ENCODE peak calls at places on chromosomes 11 and 22, in nine cellular contexts. One of them, this sample, is unnamed.

GRCh38 chr22:36285017-36285416 is 32.1 kb downstream of the APOL1 start:
- DNase-seq in uterus: no peak
- DNase-seq in stimulated activated CD4-positive, alpha-beta T cell treated with anti-CD3 and anti-CD28 coated beads, Interleukin-2, amount 100 ng/mL, for 48 hours: no peak
- DNase-seq in esophagus squamous epithelium: no peak
- DNase-seq in IMR-90: no peak
- DNase-seq in iris pigment epithelial cell: no peak
- DNase-seq in Caki2: no peak
- DNase-seq in activated CD4-positive, alpha-beta memory T cell treated with anti-CD3 and anti-CD28 coated beads for 36 hours: no peak
- DNase-seq in CD4-positive, alpha-beta T cell: no peak
- DNase-seq in this sample: no peak

GRCh38 chr11:73866586-73866996 is 10.1 kb downstream of the COA4 start:
- DNase-seq in uterus: peak
- DNase-seq in stimulated activated CD4-positive, alpha-beta T cell treated with anti-CD3 and anti-CD28 coated beads, Interleukin-2, amount 100 ng/mL, for 48 hours: no peak
- DNase-seq in esophagus squamous epithelium: no peak
- DNase-seq in IMR-90: peak
- DNase-seq in iris pigment epithelial cell: peak
- DNase-seq in Caki2: peak
- DNase-seq in activated CD4-positive, alpha-beta memory T cell treated with anti-CD3 and anti-CD28 coated beads for 36 hours: no peak
- DNase-seq in CD4-positive, alpha-beta T cell: no peak
- DNase-seq in this sample: no peak

GRCh38 chr11:92340839-92341238 is 116.2 kb downstream of the FAT3 start:
- DNase-seq in uterus: no peak
- DNase-seq in stimulated activated CD4-positive, alpha-beta T cell treated with anti-CD3 and anti-CD28 coated beads, Interleukin-2, amount 100 ng/mL, for 48 hours: no peak
- DNase-seq in esophagus squamous epithelium: no peak
- DNase-seq in IMR-90: peak
- DNase-seq in iris pigment epithelial cell: no peak
- DNase-seq in Caki2: no peak
- DNase-seq in activated CD4-positive, alpha-beta memory T cell treated with anti-CD3 and anti-CD28 coated beads for 36 hours: no peak
- DNase-seq in CD4-positive, alpha-beta T cell: no peak
- DNase-seq in this sample: no peak

GRCh38 chr11:11440149-11440548 is 87.1 kb upstream of the CSNK2A3 start:
- DNase-seq in uterus: no peak
- DNase-seq in stimulated activated CD4-positive, alpha-beta T cell treated with anti-CD3 and anti-CD28 coated beads, Interleukin-2, amount 100 ng/mL, for 48 hours: no peak
- DNase-seq in esophagus squamous epithelium: no peak
- DNase-seq in IMR-90: no peak
- DNase-seq in iris pigment epithelial cell: no peak
- DNase-seq in Caki2: no peak
- DNase-seq in activated CD4-positive, alpha-beta memory T cell treated with anti-CD3 and anti-CD28 coated beads for 36 hours: no peak
- DNase-seq in CD4-positive, alpha-beta T cell: no peak
- DNase-seq in this sample: no peak

GRCh38 chr11:4090258-4090657 is 4.3 kb upstream of the RRM1 start:
- DNase-seq in uterus: no peak
- DNase-seq in stimulated activated CD4-positive, alpha-beta T cell treated with anti-CD3 and anti-CD28 coated beads, Interleukin-2, amount 100 ng/mL, for 48 hours: no peak
- DNase-seq in esophagus squamous epithelium: no peak
- DNase-seq in IMR-90: no peak
- DNase-seq in iris pigment epithelial cell: no peak
- DNase-seq in Caki2: no peak
- DNase-seq in activated CD4-positive, alpha-beta memory T cell treated with anti-CD3 and anti-CD28 coated beads for 36 hours: peak
- DNase-seq in CD4-positive, alpha-beta T cell: peak
- DNase-seq in this sample: no peak

GRCh38 chr11:66126064-66126463 is 56.0 kb downstream of the PACS1 start:
- DNase-seq in uterus: no peak
- DNase-seq in stimulated activated CD4-positive, alpha-beta T cell treated with anti-CD3 and anti-CD28 coated beads, Interleukin-2, amount 100 ng/mL, for 48 hours: no peak
- DNase-seq in esophagus squamous epithelium: no peak
- DNase-seq in IMR-90: no peak
- DNase-seq in iris pigment epithelial cell: peak
- DNase-seq in Caki2: no peak
- DNase-seq in activated CD4-positive, alpha-beta memory T cell treated with anti-CD3 and anti-CD28 coated beads for 36 hours: peak
- DNase-seq in CD4-positive, alpha-beta T cell: no peak
- DNase-seq in this sample: no peak

GRCh38 chr11:120372296-120372695 is 36.1 kb downstream of the ARHGEF12 start:
- DNase-seq in uterus: no peak
- DNase-seq in stimulated activated CD4-positive, alpha-beta T cell treated with anti-CD3 and anti-CD28 coated beads, Interleukin-2, amount 100 ng/mL, for 48 hours: no peak
- DNase-seq in esophagus squamous epithelium: no peak
- DNase-seq in IMR-90: no peak
- DNase-seq in iris pigment epithelial cell: no peak
- DNase-seq in Caki2: no peak
- DNase-seq in activated CD4-positive, alpha-beta memory T cell treated with anti-CD3 and anti-CD28 coated beads for 36 hours: no peak
- DNase-seq in CD4-positive, alpha-beta T cell: no peak
- DNase-seq in this sample: no peak

GRCh38 chr11:18987454-18988231 is 48.4 kb upstream of the MRGPRX1 start:
- DNase-seq in uterus: no peak
- DNase-seq in stimulated activated CD4-positive, alpha-beta T cell treated with anti-CD3 and anti-CD28 coated beads, Interleukin-2, amount 100 ng/mL, for 48 hours: no peak
- DNase-seq in esophagus squamous epithelium: no peak
- DNase-seq in IMR-90: peak
- DNase-seq in iris pigment epithelial cell: peak
- DNase-seq in Caki2: peak
- DNase-seq in activated CD4-positive, alpha-beta memory T cell treated with anti-CD3 and anti-CD28 coated beads for 36 hours: no peak
- DNase-seq in CD4-positive, alpha-beta T cell: no peak
- DNase-seq in this sample: no peak

GRCh38 chr22:41262250-41262765 is 21.6 kb upstream of the CHADL start:
- DNase-seq in uterus: no peak
- DNase-seq in stimulated activated CD4-positive, alpha-beta T cell treated with anti-CD3 and anti-CD28 coated beads, Interleukin-2, amount 100 ng/mL, for 48 hours: no peak
- DNase-seq in esophagus squamous epithelium: no peak
- DNase-seq in IMR-90: no peak
- DNase-seq in iris pigment epithelial cell: no peak
- DNase-seq in Caki2: no peak
- DNase-seq in activated CD4-positive, alpha-beta memory T cell treated with anti-CD3 and anti-CD28 coated beads for 36 hours: no peak
- DNase-seq in CD4-positive, alpha-beta T cell: no peak
- DNase-seq in this sample: no peak

This sample was measured in cortex of kidney.